ENCODE peak calls at places on chromosomes 13 and 19, in ten cellular contexts. Y is sigmoid colon, J is heart left ventricle, V is OCI-LY7, M is body of pancreas, F is endodermal cell, P is right atrium auricular region, X is mammary epithelial cell, Q is colonic mucosa, I is adrenal gland. L is an unnamed sample. For H3K36me3, the result is how much of the 10 kb centered on the place peaks cover.

GRCh38 chr19:5687360-5688198 is 2.5 kb upstream of the RPL36 start:
- DNase-seq in M (no peak), J (no peak), Y (peak), P (no peak), F (peak), X (no peak), Q (no peak), V (no peak), I (no peak), L (no peak)

GRCh38 chr13:107734891-107735620 is 480.3 kb downstream of the LIG4 start:
- DNase-seq in F (no peak), P (no peak), I (no peak), X (no peak), V (no peak), M (no peak), Y (no peak), J (no peak), Q (no peak), L (no peak)

GRCh38 chr13:30685320-30685859 is 50.0 kb upstream of the ALOX5AP start:
- DNase-seq in X (no peak), V (no peak), F (no peak), Q (peak), P (no peak), Y (no peak), M (no peak), J (no peak), I (no peak), L (no peak)

GRCh38 chr19:12015015-12015752 is 20.3 kb downstream of the ZNF433 start:
- DNase-seq in Y (no peak), Q (no peak), I (no peak), X (no peak), P (no peak), V (no peak), M (no peak), J (no peak), F (no peak), L (no peak)

GRCh38 chr13:27161423-27161822 is 10.2 kb downstream of the USP12 start:
- DNase-seq in F (no peak), I (no peak), P (no peak), V (no peak), Q (no peak), Y (no peak), J (no peak), M (peak), X (no peak), L (no peak)

GRCh38 chr13:100588350-100589177 is at the start of gene GGACT:
- DNase-seq in F (peak), Y (peak), P (peak), J (peak), V (peak), X (peak), M (peak), Q (peak), I (peak), L (peak)

GRCh38 chr13:33489563-33489962 is 204.0 kb upstream of the STARD13 start:
- DNase-seq in V (no peak), F (no peak), Q (no peak), I (no peak), J (no peak), M (no peak), P (no peak), X (no peak), Y (no peak), L (no peak)

GRCh38 chr13:107678075-107678689 is 537.2 kb downstream of the LIG4 start:
- DNase-seq in Y (no peak), V (no peak), X (no peak), J (no peak), I (no peak), M (no peak), Q (no peak), P (no peak), F (no peak), L (no peak)

GRCh38 chr19:44003461-44004134 is 841 bp downstream of the ZNF230 start:
- DNase-seq in Q (peak), J (no peak), I (peak), Y (no peak), P (no peak), M (no peak), V (peak), F (peak), X (peak), L (no peak)

GRCh38 chr19:13428352-13428751 is 77.9 kb downstream of the CACNA1A start:
- DNase-seq in F (peak), X (peak), V (peak), P (no peak), I (no peak), Q (peak), J (no peak), M (peak), Y (no peak), L (no peak)

GRCh38 chr13:109790951-109791605 is 4.7 kb upstream of the IRS2 start:
- DNase-seq in V (peak), P (no peak), F (peak), J (no peak), X (peak), Q (peak), I (peak), M (peak), Y (no peak), L (peak)

GRCh38 chr19:23972161-23972560 is 57.5 kb downstream of the ZNF726 start:
- DNase-seq in X (no peak), Y (no peak), V (no peak), F (no peak), P (no peak), M (no peak), I (no peak), J (no peak), Q (no peak), L (no peak)

GRCh38 chr19:13881231-13881691 is 4.3 kb downstream of the NANOS3 start:
- DNase-seq in Q (peak), Y (no peak), I (no peak), V (no peak), X (no peak), F (peak), M (no peak), J (no peak), P (no peak), L (no peak)

GRCh38 chr13:19991531-19991930 is 33.0 kb downstream of the ZMYM2 start:
- DNase-seq in P (no peak), Q (no peak), I (no peak), J (no peak), M (no peak), Y (no peak), F (no peak), X (no peak), V (no peak), L (no peak)

GRCh38 chr19:11749751-11750150 is 11.0 kb upstream of the ZNF823 start:
- DNase-seq in M (no peak), F (no peak), X (no peak), I (no peak), Y (no peak), P (no peak), Q (no peak), V (no peak), J (no peak), L (no peak)

GRCh38 chr13:98570929-98571372 is 6.0 kb downstream of the STK24 start:
- DNase-seq in V (peak), Q (peak), J (no peak), P (no peak), I (peak), M (peak), X (peak), Y (no peak), F (no peak), L (no peak)

GRCh38 chr19:44280916-44281315 is 21.2 kb downstream of the ZNF233 start:
- DNase-seq in P (no peak), X (no peak), M (no peak), J (no peak), V (no peak), I (no peak), F (no peak), Q (no peak), Y (no peak), L (no peak)

GRCh38 chr13:101152184-101152583 is 264.1 kb downstream of the NALCN start:
- DNase-seq in Q (no peak), M (no peak), Y (no peak), X (no peak), I (no peak), F (no peak), V (no peak), J (no peak), P (no peak), L (no peak)

GRCh38 chr19:11984986-11985385 is 20.1 kb downstream of the ZNF763 start:
- DNase-seq in F (peak), M (no peak), X (no peak), I (no peak), Q (no peak), P (no peak), Y (no peak), J (no peak), V (peak), L (no peak)

GRCh38 chr13:112881656-112882554 is 87.1 kb upstream of the MCF2L start:
- DNase-seq in Y (no peak), Q (no peak), J (peak), I (no peak), X (no peak), F (no peak), M (peak), V (no peak), P (no peak), L (no peak)

GRCh38 chr13:86020350-86021002 is 221.3 kb upstream of the SLITRK6 start:
- DNase-seq in J (no peak), I (no peak), F (no peak), Y (no peak), V (no peak), X (peak), Q (no peak), M (no peak), P (no peak), L (no peak)

GRCh38 chr13:50693755-50694154 is 149.7 kb downstream of the DLEU7 start:
- DNase-seq in F (no peak), P (peak), J (peak), M (peak), Q (no peak), V (no peak), X (no peak), I (no peak), Y (no peak), L (no peak)

GRCh38 chr13:35496761-35497386 is 20.4 kb upstream of the MAB21L1 start:
- DNase-seq in I (no peak), F (no peak), V (no peak), Y (no peak), J (no peak), X (no peak), P (no peak), Q (no peak), M (no peak), L (no peak)

GRCh38 chr13:44267966-44268365 is 105.7 kb upstream of the SERP2 start:
- DNase-seq in X (peak), Q (no peak), J (no peak), I (no peak), M (no peak), F (no peak), P (no peak), V (no peak), Y (no peak), L (no peak)

GRCh38 chr13:23899555-23899954 is 2.3 kb upstream of the C1QTNF9B start:
- DNase-seq in I (peak), Y (no peak), F (no peak), P (no peak), X (peak), V (peak), Q (peak), M (no peak), J (no peak), L (no peak)

GRCh38 chr13:110525328-110526319 is 35.9 kb downstream of the RAB20 start:
- DNase-seq in V (peak), I (peak), P (no peak), Q (peak), M (no peak), X (no peak), Y (peak), F (no peak), J (no peak), L (no peak)

DNA sequence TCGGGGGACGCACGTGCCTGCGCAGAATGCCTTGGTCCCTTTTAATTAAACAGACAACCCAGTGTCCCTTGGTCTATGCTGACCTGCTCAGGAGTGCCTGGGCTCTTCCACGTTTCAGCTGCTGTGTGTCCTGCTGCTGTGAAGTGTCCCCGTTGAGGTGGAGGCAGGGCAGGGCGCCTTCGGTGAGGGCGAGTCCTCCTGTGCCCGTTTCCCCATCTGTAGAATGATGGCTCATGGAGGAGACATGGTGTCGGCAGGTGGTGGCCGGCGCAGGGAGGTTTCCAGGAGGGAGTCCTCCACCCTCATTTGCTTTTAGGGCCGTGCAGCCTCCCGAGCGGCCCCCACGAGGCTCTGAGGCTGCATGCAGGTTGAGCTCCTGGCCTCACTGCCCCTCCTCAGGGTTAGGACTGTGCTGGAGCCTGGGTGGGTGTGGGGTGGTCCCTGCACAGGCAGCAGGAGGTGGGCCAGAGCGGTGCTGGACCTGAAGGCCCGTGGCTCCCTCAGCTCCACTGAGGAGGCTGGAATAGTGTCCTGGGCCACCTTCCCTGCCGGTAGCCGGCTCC is 8.8 kb downstream of the STK11 start:
- DNase-seq in M (no peak), Y (no peak), V (no peak), X (no peak), Q (no peak), J (peak), I (no peak), F (no peak), P (no peak), L (no peak)
- H3K27ac ChIP-seq in M (peak), Y (peak), V (no peak), X (peak), Q (peak), J (peak), I (peak), F (no peak), P (peak), L (peak)

GRCh38 chr13:41099986-41100385 is 32.6 kb downstream of the KBTBD6 start:
- DNase-seq in J (no peak), X (no peak), I (no peak), P (no peak), V (no peak), F (no peak), Q (no peak), Y (no peak), M (no peak), L (no peak)
- H3K4me3 ChIP-seq in J (no peak), X (no peak), I (no peak), P (no peak), V (no peak), F (no peak), Q (no peak), Y (no peak), M (no peak), L (no peak)

GRCh38 chr19:49605605-49606004 is 14.6 kb downstream of the PRR12 start:
- DNase-seq in Q (no peak), P (no peak), M (no peak), J (no peak), I (no peak), F (no peak), Y (no peak), V (no peak), X (no peak), L (no peak)

GRCh38 chr19:49597703-49597974 is 6.7 kb downstream of the PRR12 start:
- DNase-seq in Q (no peak), J (no peak), I (no peak), X (no peak), M (no peak), P (no peak), F (no peak), Y (no peak), V (no peak), L (no peak)

GRCh38 chr19:49601482-49602038 is 10.6 kb downstream of the PRR12 start:
- DNase-seq in X (no peak), I (no peak), J (peak), F (no peak), M (no peak), V (no peak), Q (no peak), Y (no peak), P (no peak), L (no peak)

GRCh38 chr19:49599378-49600298 is 8.7 kb downstream of the PRR12 start:
- DNase-seq in M (no peak), F (no peak), X (no peak), Q (no peak), J (no peak), V (no peak), P (no peak), Y (no peak), I (no peak), L (no peak)

GRCh38 chr19:49602806-49603205 is 11.8 kb downstream of the PRR12 start:
- DNase-seq in F (no peak), M (no peak), P (no peak), X (no peak), I (no peak), Q (no peak), V (no peak), J (no peak), Y (no peak), L (no peak)
- H3K36me3 ChIP-seq in F (half or more), M (under half), P (half or more), X (under half), I (half or more), Q (under half), V (half or more), J (half or more), Y (half or more), L (half or more)

DNA sequence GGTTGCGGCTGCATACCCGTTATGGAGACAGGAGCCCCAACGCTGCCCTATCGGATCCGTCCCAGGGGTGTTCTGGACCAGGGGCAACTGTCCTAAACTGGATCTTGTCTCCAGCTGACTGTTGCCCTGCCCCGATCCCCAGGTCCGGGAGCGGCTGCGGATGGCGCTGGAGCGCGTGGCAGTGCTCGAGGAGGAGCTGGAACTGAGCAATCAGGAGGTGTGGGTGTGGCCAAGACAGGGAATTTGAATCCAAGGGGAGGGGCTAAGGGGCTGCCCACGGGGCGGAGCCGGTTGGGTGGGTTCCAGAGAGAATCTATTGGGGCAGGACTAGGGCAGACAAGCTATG is 9.9 kb downstream of the PPFIA3 start:
- DNase-seq in I (no peak), P (no peak), Q (peak), Y (no peak), J (no peak), M (no peak), V (no peak), F (peak), X (no peak), L (no peak)
- H3K27ac ChIP-seq in I (no peak), P (no peak), Q (no peak), Y (no peak), J (no peak), M (no peak), V (no peak), F (no peak), X (no peak), L (no peak)

DNA sequence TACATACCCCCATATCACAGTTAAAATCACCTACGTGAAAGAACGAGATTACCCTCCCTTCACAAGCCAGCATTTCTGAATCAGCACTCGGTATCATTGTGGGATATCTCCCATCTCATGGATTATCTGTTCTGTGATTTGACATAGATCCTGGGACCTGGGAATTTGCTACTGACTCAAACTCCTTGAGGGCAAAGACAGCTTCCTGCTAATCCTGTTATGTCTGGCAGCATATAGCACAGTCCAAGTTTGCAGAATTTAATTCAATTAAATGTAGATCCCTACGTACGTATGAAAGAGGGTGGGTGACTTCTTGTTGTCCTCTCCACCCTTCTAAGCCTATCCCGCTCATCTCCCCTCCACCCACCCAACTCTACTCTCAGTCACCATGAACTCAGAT is 476.5 kb downstream of the KLF5 start:
- DNase-seq in J (no peak), I (no peak), Y (no peak), X (no peak), F (no peak), V (no peak), P (no peak), M (no peak), Q (no peak), L (no peak)
- H3K4me3 ChIP-seq in J (no peak), I (no peak), Y (no peak), X (no peak), F (no peak), V (no peak), P (no peak), M (no peak), Q (no peak), L (no peak)

DNA sequence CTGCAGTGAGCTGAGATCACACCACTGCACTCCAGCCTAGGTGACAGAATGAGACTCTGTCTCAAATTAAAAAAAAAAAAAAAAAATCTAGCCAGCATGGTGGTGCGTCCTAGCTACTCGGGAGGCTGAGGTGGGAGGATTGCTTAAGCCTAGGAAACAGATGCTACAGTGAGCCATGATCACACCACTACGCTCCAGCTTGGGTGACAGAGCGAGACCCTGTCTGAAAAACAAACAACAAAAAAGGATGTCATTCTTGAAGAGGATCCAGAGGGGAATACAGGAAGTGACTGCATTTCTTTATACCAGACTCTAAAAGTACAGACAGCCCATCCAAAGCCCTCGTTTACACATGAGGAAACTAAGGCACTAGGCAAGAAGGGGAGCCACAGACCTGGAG is 55.2 kb downstream of the EPS15L1 start:
- DNase-seq in J (no peak), M (no peak), P (no peak), V (no peak), F (no peak), I (no peak), Y (no peak), Q (no peak), X (no peak), L (no peak)
- H3K36me3 ChIP-seq in J (half or more), M (under half), P (half or more), V (half or more), F (half or more), I (half or more), Y (half or more), Q (under half), X (under half), L (half or more)

GRCh38 chr19:37251308-37252229 is 33.6 kb downstream of the ZNF383 start:
- DNase-seq in X (peak), I (peak), P (peak), Y (peak), J (peak), M (peak), V (no peak), F (no peak), Q (peak), L (peak)
- H3K27ac ChIP-seq in X (no peak), I (no peak), P (peak), Y (peak), J (peak), M (no peak), V (no peak), F (no peak), Q (no peak), L (no peak)

GRCh38 chr19:58196911-58197616 is 14.2 kb downstream of the ZNF274 start:
- DNase-seq in P (no peak), J (no peak), F (no peak), Y (no peak), M (no peak), X (peak), I (no peak), V (peak), Q (no peak), L (no peak)
- H3K4me3 ChIP-seq in P (no peak), J (no peak), F (peak), Y (no peak), M (no peak), X (no peak), I (no peak), V (no peak), Q (no peak), L (no peak)

DNA sequence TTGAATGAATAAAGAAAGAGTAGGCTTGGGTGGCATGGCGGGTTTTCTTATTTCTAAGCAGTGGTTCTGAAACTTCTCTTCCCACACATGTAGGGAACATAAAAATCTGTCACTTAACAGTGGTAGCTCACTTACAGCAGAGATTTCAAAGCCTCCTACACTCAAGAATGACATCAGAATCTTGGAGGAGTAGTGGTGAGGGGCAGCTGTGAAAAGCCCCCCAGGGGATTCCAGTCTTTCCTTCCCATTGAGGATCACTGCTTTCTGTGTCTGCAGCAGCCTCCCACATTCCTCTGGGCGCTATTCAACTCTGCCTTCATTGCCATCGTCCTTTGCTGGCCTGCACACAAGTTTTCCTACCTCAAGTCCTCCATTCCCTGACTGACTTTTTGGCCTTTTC is 8.6 kb upstream of the NEK5 start:
- DNase-seq in Y (no peak), V (no peak), Q (no peak), X (no peak), J (no peak), P (no peak), I (no peak), F (no peak), M (no peak), L (no peak)
- H3K36me3 ChIP-seq in Y (half or more), V (under half), Q (under half), X (under half), J (half or more), P (under half), I (under half), F (under half), M (under half), L (under half)